ENCODE peak calls at places on chromosomes 13 and 19, in ten cellular contexts. One of them, this sample, is unnamed.

GRCh38 chr13:98267080-98267912 is 90.2 kb upstream of the RNF113B start:
- DNase-seq in breast epithelium: no peak
- DNase-seq in cardiac fibroblast: peak
- DNase-seq in nephron progenitor cell: no peak
- DNase-seq in neural crest cell: no peak
- DNase-seq in GM10248: no peak
- DNase-seq in endothelial cell: no peak
- DNase-seq in MCF 10A: no peak
- DNase-seq in body of pancreas: peak
- DNase-seq in ascending aorta: no peak
- DNase-seq in this sample: peak

GRCh38 chr13:100922599-100922998 is 248.0 kb upstream of the TMTC4 start:
- DNase-seq in breast epithelium: no peak
- DNase-seq in cardiac fibroblast: no peak
- DNase-seq in nephron progenitor cell: no peak
- DNase-seq in neural crest cell: no peak
- DNase-seq in GM10248: no peak
- DNase-seq in endothelial cell: no peak
- DNase-seq in MCF 10A: peak
- DNase-seq in body of pancreas: no peak
- DNase-seq in ascending aorta: no peak
- DNase-seq in this sample: no peak

GRCh38 chr13:110371550-110372465 is 64.7 kb downstream of the COL4A2 start:
- DNase-seq in breast epithelium: no peak
- DNase-seq in cardiac fibroblast: peak
- DNase-seq in nephron progenitor cell: no peak
- DNase-seq in neural crest cell: no peak
- DNase-seq in GM10248: peak
- DNase-seq in endothelial cell: no peak
- DNase-seq in MCF 10A: no peak
- DNase-seq in body of pancreas: no peak
- DNase-seq in ascending aorta: no peak
- DNase-seq in this sample: no peak

GRCh38 chr13:50208826-50209335 is 193.6 kb downstream of the KCNRG start:
- DNase-seq in breast epithelium: peak
- DNase-seq in cardiac fibroblast: peak
- DNase-seq in nephron progenitor cell: peak
- DNase-seq in neural crest cell: peak
- DNase-seq in GM10248: peak
- DNase-seq in endothelial cell: peak
- DNase-seq in MCF 10A: peak
- DNase-seq in body of pancreas: peak
- DNase-seq in ascending aorta: peak
- DNase-seq in this sample: no peak

GRCh38 chr19:40744554-40745401 is 5.5 kb downstream of the ACTMAP start:
- DNase-seq in breast epithelium: no peak
- DNase-seq in cardiac fibroblast: no peak
- DNase-seq in nephron progenitor cell: no peak
- DNase-seq in neural crest cell: no peak
- DNase-seq in GM10248: peak
- DNase-seq in endothelial cell: peak
- DNase-seq in MCF 10A: no peak
- DNase-seq in body of pancreas: peak
- DNase-seq in ascending aorta: no peak
- DNase-seq in this sample: no peak

GRCh38 chr19:42468273-42468796 is 25.6 kb upstream of the CXCL17 start:
- DNase-seq in breast epithelium: no peak
- DNase-seq in cardiac fibroblast: peak
- DNase-seq in nephron progenitor cell: no peak
- DNase-seq in neural crest cell: no peak
- DNase-seq in GM10248: no peak
- DNase-seq in endothelial cell: no peak
- DNase-seq in MCF 10A: peak
- DNase-seq in body of pancreas: no peak
- DNase-seq in ascending aorta: no peak
- DNase-seq in this sample: no peak

GRCh38 chr19:10532457-10532856 is 11.2 kb upstream of the ATG4D start:
- DNase-seq in breast epithelium: no peak
- DNase-seq in cardiac fibroblast: no peak
- DNase-seq in nephron progenitor cell: no peak
- DNase-seq in neural crest cell: no peak
- DNase-seq in GM10248: no peak
- DNase-seq in endothelial cell: no peak
- DNase-seq in MCF 10A: no peak
- DNase-seq in body of pancreas: no peak
- DNase-seq in ascending aorta: no peak
- DNase-seq in this sample: no peak

GRCh38 chr19:42422092-42422575 is 5.1 kb downstream of the LIPE start:
- DNase-seq in breast epithelium: no peak
- DNase-seq in cardiac fibroblast: no peak
- DNase-seq in nephron progenitor cell: no peak
- DNase-seq in neural crest cell: no peak
- DNase-seq in GM10248: no peak
- DNase-seq in endothelial cell: no peak
- DNase-seq in MCF 10A: no peak
- DNase-seq in body of pancreas: no peak
- DNase-seq in ascending aorta: no peak
- DNase-seq in this sample: no peak

GRCh38 chr13:97275265-97275664 is 53.1 kb downstream of the MBNL2 start:
- DNase-seq in breast epithelium: no peak
- DNase-seq in cardiac fibroblast: peak
- DNase-seq in nephron progenitor cell: no peak
- DNase-seq in neural crest cell: no peak
- DNase-seq in GM10248: no peak
- DNase-seq in endothelial cell: no peak
- DNase-seq in MCF 10A: peak
- DNase-seq in body of pancreas: no peak
- DNase-seq in ascending aorta: no peak
- DNase-seq in this sample: no peak

GRCh38 chr19:52200044-52200443 is 10.2 kb downstream of the PPP2R1A start:
- DNase-seq in breast epithelium: no peak
- DNase-seq in cardiac fibroblast: peak
- DNase-seq in nephron progenitor cell: no peak
- DNase-seq in neural crest cell: no peak
- DNase-seq in GM10248: no peak
- DNase-seq in endothelial cell: no peak
- DNase-seq in MCF 10A: no peak
- DNase-seq in body of pancreas: no peak
- DNase-seq in ascending aorta: peak
- DNase-seq in this sample: peak

GRCh38 chr13:92838786-92839185 is 387.8 kb upstream of the GPC6 start:
- DNase-seq in breast epithelium: no peak
- DNase-seq in cardiac fibroblast: peak
- DNase-seq in nephron progenitor cell: no peak
- DNase-seq in neural crest cell: no peak
- DNase-seq in GM10248: no peak
- DNase-seq in endothelial cell: no peak
- DNase-seq in MCF 10A: peak
- DNase-seq in body of pancreas: no peak
- DNase-seq in ascending aorta: no peak
- DNase-seq in this sample: no peak

GRCh38 chr19:17972230-17972629 is 5.3 kb downstream of the KCNN1 start:
- DNase-seq in breast epithelium: no peak
- DNase-seq in cardiac fibroblast: no peak
- DNase-seq in nephron progenitor cell: no peak
- DNase-seq in neural crest cell: no peak
- DNase-seq in GM10248: no peak
- DNase-seq in endothelial cell: no peak
- DNase-seq in MCF 10A: no peak
- DNase-seq in body of pancreas: no peak
- DNase-seq in ascending aorta: no peak
- DNase-seq in this sample: no peak

GRCh38 chr19:58181902-58182576 is 822 bp upstream of the ZNF274 start:
- DNase-seq in breast epithelium: peak
- DNase-seq in cardiac fibroblast: peak
- DNase-seq in nephron progenitor cell: peak
- DNase-seq in neural crest cell: peak
- DNase-seq in GM10248: no peak
- DNase-seq in endothelial cell: peak
- DNase-seq in MCF 10A: peak
- DNase-seq in body of pancreas: no peak
- DNase-seq in ascending aorta: no peak
- DNase-seq in this sample: no peak

GRCh38 chr19:12333162-12334159 is at the start of gene ZNF563:
- DNase-seq in breast epithelium: peak
- DNase-seq in cardiac fibroblast: peak
- DNase-seq in nephron progenitor cell: peak
- DNase-seq in neural crest cell: peak
- DNase-seq in GM10248: peak
- DNase-seq in endothelial cell: peak
- DNase-seq in MCF 10A: peak
- DNase-seq in body of pancreas: peak
- DNase-seq in ascending aorta: peak
- DNase-seq in this sample: peak

GRCh38 chr19:48619692-48620565 is 623 bp downstream of the SPHK2 start:
- DNase-seq in breast epithelium: no peak
- DNase-seq in cardiac fibroblast: no peak
- DNase-seq in nephron progenitor cell: no peak
- DNase-seq in neural crest cell: no peak
- DNase-seq in GM10248: no peak
- DNase-seq in endothelial cell: no peak
- DNase-seq in MCF 10A: peak
- DNase-seq in body of pancreas: no peak
- DNase-seq in ascending aorta: no peak
- DNase-seq in this sample: no peak

GRCh38 chr19:18919895-18920204 is 335 bp downstream of the DDX49 start:
- DNase-seq in breast epithelium: no peak
- DNase-seq in cardiac fibroblast: no peak
- DNase-seq in nephron progenitor cell: no peak
- DNase-seq in neural crest cell: no peak
- DNase-seq in GM10248: no peak
- DNase-seq in endothelial cell: no peak
- DNase-seq in MCF 10A: no peak
- DNase-seq in body of pancreas: no peak
- DNase-seq in ascending aorta: no peak
- DNase-seq in this sample: no peak

GRCh38 chr13:106466691-106467405 is 68.6 kb downstream of the EFNB2 start:
- DNase-seq in breast epithelium: no peak
- DNase-seq in cardiac fibroblast: no peak
- DNase-seq in nephron progenitor cell: no peak
- DNase-seq in neural crest cell: no peak
- DNase-seq in GM10248: no peak
- DNase-seq in endothelial cell: no peak
- DNase-seq in MCF 10A: no peak
- DNase-seq in body of pancreas: no peak
- DNase-seq in ascending aorta: no peak
- DNase-seq in this sample: no peak

GRCh38 chr13:34076319-34076718 is 258.4 kb downstream of the RFC3 start:
- DNase-seq in breast epithelium: no peak
- DNase-seq in cardiac fibroblast: no peak
- DNase-seq in nephron progenitor cell: no peak
- DNase-seq in neural crest cell: no peak
- DNase-seq in GM10248: no peak
- DNase-seq in endothelial cell: no peak
- DNase-seq in MCF 10A: no peak
- DNase-seq in body of pancreas: no peak
- DNase-seq in ascending aorta: no peak
- DNase-seq in this sample: no peak

GRCh38 chr19:49017666-49018351 is 918 bp upstream of the LHB start:
- DNase-seq in breast epithelium: no peak
- DNase-seq in cardiac fibroblast: peak
- DNase-seq in nephron progenitor cell: peak
- DNase-seq in neural crest cell: peak
- DNase-seq in GM10248: peak
- DNase-seq in endothelial cell: peak
- DNase-seq in MCF 10A: no peak
- DNase-seq in body of pancreas: peak
- DNase-seq in ascending aorta: no peak
- DNase-seq in this sample: no peak

GRCh38 chr19:35736913-35737886 is 5.1 kb downstream of the IGFLR1 start:
- DNase-seq in breast epithelium: no peak
- DNase-seq in cardiac fibroblast: no peak
- DNase-seq in nephron progenitor cell: no peak
- DNase-seq in neural crest cell: no peak
- DNase-seq in GM10248: no peak
- DNase-seq in endothelial cell: no peak
- DNase-seq in MCF 10A: no peak
- DNase-seq in body of pancreas: no peak
- DNase-seq in ascending aorta: no peak
- DNase-seq in this sample: no peak
- TF ChIP-seq CTCF in breast epithelium: no peak
- TF ChIP-seq CTCF in cardiac fibroblast: peak
- TF ChIP-seq CTCF in nephron progenitor cell: no peak
- TF ChIP-seq CTCF in neural crest cell: peak
- TF ChIP-seq CTCF in GM10248: peak
- TF ChIP-seq CTCF in endothelial cell: no peak
- TF ChIP-seq CTCF in MCF 10A: no peak
- TF ChIP-seq CTCF in body of pancreas: no peak
- TF ChIP-seq CTCF in ascending aorta: no peak
- TF ChIP-seq CTCF in this sample: no peak

GRCh38 chr13:31431722-31432137 is 232.0 kb downstream of the B3GLCT start:
- DNase-seq in breast epithelium: no peak
- DNase-seq in cardiac fibroblast: peak
- DNase-seq in nephron progenitor cell: peak
- DNase-seq in neural crest cell: peak
- DNase-seq in GM10248: peak
- DNase-seq in endothelial cell: peak
- DNase-seq in MCF 10A: peak
- DNase-seq in body of pancreas: peak
- DNase-seq in ascending aorta: no peak
- DNase-seq in this sample: no peak
- TF ChIP-seq CTCF in breast epithelium: peak
- TF ChIP-seq CTCF in cardiac fibroblast: peak
- TF ChIP-seq CTCF in nephron progenitor cell: peak
- TF ChIP-seq CTCF in neural crest cell: peak
- TF ChIP-seq CTCF in GM10248: peak
- TF ChIP-seq CTCF in endothelial cell: peak
- TF ChIP-seq CTCF in MCF 10A: peak
- TF ChIP-seq CTCF in body of pancreas: peak
- TF ChIP-seq CTCF in ascending aorta: no peak
- TF ChIP-seq CTCF in this sample: peak

DNA sequence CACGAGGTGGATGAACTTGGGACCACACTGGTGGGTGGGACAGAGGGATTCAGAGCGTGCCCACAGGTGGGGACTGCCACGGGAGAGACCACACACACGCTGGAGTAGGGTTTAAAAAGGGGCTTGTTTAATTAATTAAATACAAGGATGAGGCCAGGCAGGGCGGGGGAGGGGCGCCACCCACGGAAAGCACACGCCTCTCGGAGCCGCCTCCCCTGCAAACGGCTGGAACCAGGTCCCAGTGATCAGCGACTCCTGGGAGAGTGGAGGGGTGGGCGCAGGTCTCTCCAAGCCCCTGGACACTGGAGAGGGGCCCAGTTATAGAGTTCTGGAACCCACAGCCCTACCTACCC is 4.0 kb upstream of the REXO1 start:
- DNase-seq in breast epithelium: no peak
- DNase-seq in cardiac fibroblast: no peak
- DNase-seq in nephron progenitor cell: peak
- DNase-seq in neural crest cell: no peak
- DNase-seq in GM10248: no peak
- DNase-seq in endothelial cell: peak
- DNase-seq in MCF 10A: no peak
- DNase-seq in body of pancreas: peak
- DNase-seq in ascending aorta: no peak
- DNase-seq in this sample: no peak
- TF ChIP-seq CTCF in breast epithelium: no peak
- TF ChIP-seq CTCF in cardiac fibroblast: no peak
- TF ChIP-seq CTCF in nephron progenitor cell: no peak
- TF ChIP-seq CTCF in neural crest cell: no peak
- TF ChIP-seq CTCF in GM10248: no peak
- TF ChIP-seq CTCF in endothelial cell: no peak
- TF ChIP-seq CTCF in MCF 10A: no peak
- TF ChIP-seq CTCF in body of pancreas: no peak
- TF ChIP-seq CTCF in ascending aorta: no peak
- TF ChIP-seq CTCF in this sample: no peak

GRCh38 chr13:86725105-86725504 is 925.9 kb upstream of the SLITRK6 start:
- DNase-seq in breast epithelium: no peak
- DNase-seq in cardiac fibroblast: no peak
- DNase-seq in nephron progenitor cell: peak
- DNase-seq in neural crest cell: no peak
- DNase-seq in GM10248: no peak
- DNase-seq in endothelial cell: peak
- DNase-seq in MCF 10A: no peak
- DNase-seq in body of pancreas: no peak
- DNase-seq in ascending aorta: no peak
- DNase-seq in this sample: no peak
- TF ChIP-seq CTCF in breast epithelium: no peak
- TF ChIP-seq CTCF in cardiac fibroblast: no peak
- TF ChIP-seq CTCF in nephron progenitor cell: peak
- TF ChIP-seq CTCF in neural crest cell: no peak
- TF ChIP-seq CTCF in GM10248: no peak
- TF ChIP-seq CTCF in endothelial cell: peak
- TF ChIP-seq CTCF in MCF 10A: no peak
- TF ChIP-seq CTCF in body of pancreas: no peak
- TF ChIP-seq CTCF in ascending aorta: no peak
- TF ChIP-seq CTCF in this sample: no peak